ENCODE peak calls at places on chromosome 12, in five cellular contexts. I is AG04450, V is astrocyte of the spinal cord, M is HCT116, F is colonic mucosa. Z is an unnamed sample.

GRCh38 chr12:55728185-55728931 is 451 bp downstream of the CD63 start:
- DNase-seq in I (no peak), V (peak), M (no peak), F (peak), Z (no peak)

GRCh38 chr12:56129210-56129691 is 1.2 kb downstream of the ESYT1 start:
- DNase-seq in I (no peak), V (peak), M (no peak), F (peak), Z (peak)

GRCh38 chr12:64253356-64253755 is 31.3 kb upstream of the KICS2 start:
- DNase-seq in I (no peak), V (no peak), M (no peak), F (no peak), Z (no peak)

GRCh38 chr12:92360543-92360942 is 214.9 kb upstream of the BTG1 start:
- DNase-seq in I (no peak), V (no peak), M (no peak), F (no peak), Z (no peak)

GRCh38 chr12:49017764-49018281 is 753 bp downstream of the PRKAG1 start:
- DNase-seq in I (no peak), V (no peak), M (no peak), F (no peak), Z (peak)

GRCh38 chr12:79083181-79083580 is 218.6 kb downstream of the SYT1 start:
- DNase-seq in I (no peak), V (no peak), M (no peak), F (no peak), Z (peak)

GRCh38 chr12:132309162-132310086 is 20.0 kb downstream of the GALNT9 start:
- DNase-seq in I (no peak), V (no peak), M (no peak), F (no peak), Z (no peak)

GRCh38 chr12:110765144-110765543 is 22.5 kb upstream of the PPP1CC start:
- DNase-seq in I (no peak), V (no peak), M (no peak), F (no peak), Z (no peak)

GRCh38 chr12:49973361-49973830 is 649 bp downstream of the AQP6 start:
- DNase-seq in I (no peak), V (no peak), M (no peak), F (no peak), Z (no peak)

GRCh38 chr12:91183565-91183964 is 948 bp upstream of the DCN start:
- DNase-seq in I (no peak), V (peak), M (no peak), F (no peak), Z (no peak)

GRCh38 chr12:96236221-96236822 is 42.1 kb downstream of the ELK3 start:
- DNase-seq in I (no peak), V (peak), M (no peak), F (no peak), Z (peak)

GRCh38 chr12:93237235-93237915 is 140.3 kb upstream of the NUDT4 start:
- DNase-seq in I (no peak), V (no peak), M (no peak), F (no peak), Z (peak)

GRCh38 chr12:54460317-54460935 is 13.0 kb downstream of the GTSF1 start:
- DNase-seq in I (no peak), V (no peak), M (no peak), F (no peak), Z (no peak)

GRCh38 chr12:41531147-41531829 is 343.2 kb downstream of the PDZRN4 start:
- DNase-seq in I (no peak), V (no peak), M (no peak), F (peak), Z (peak)

GRCh38 chr12:84502907-84503787 is 409.5 kb downstream of the SLC6A15 start:
- DNase-seq in I (peak), V (peak), M (peak), F (peak), Z (peak)

GRCh38 chr12:24795699-24796385 is 153.1 kb downstream of the BCAT1 start:
- DNase-seq in I (no peak), V (no peak), M (no peak), F (no peak), Z (no peak)
- H3K4me3 ChIP-seq in I (no peak), V (no peak), M (no peak), F (peak), Z (no peak)

GRCh38 chr12:113214938-113215400 is 6.3 kb upstream of the TPCN1 start:
- DNase-seq in I (peak), V (peak), M (peak), F (no peak), Z (peak)
- TF ChIP-seq CTCF in I (no peak), V (no peak), M (no peak), F (no peak), Z (no peak)

GRCh38 chr12:114671321-114671663 is 12.7 kb downstream of the TBX3 start:
- DNase-seq in I (no peak), V (peak), M (no peak), F (no peak), Z (no peak)

GRCh38 chr12:114673169-114673833 is 10.7 kb downstream of the TBX3 start:
- DNase-seq in I (peak), V (peak), M (no peak), F (no peak), Z (peak)

GRCh38 chr12:114674201-114675047 is 9.6 kb downstream of the TBX3 start:
- DNase-seq in I (no peak), V (peak), M (no peak), F (no peak), Z (no peak)

GRCh38 chr12:114671664-114672476 is 12.1 kb downstream of the TBX3 start:
- DNase-seq in I (no peak), V (peak), M (no peak), F (no peak), Z (no peak)

GRCh38 chr12:114672817-114673168 is 11.2 kb downstream of the TBX3 start:
- DNase-seq in I (no peak), V (no peak), M (no peak), F (no peak), Z (no peak)
- H3K4me3 ChIP-seq in I (peak), V (peak), M (no peak), F (no peak), Z (no peak)

DNA sequence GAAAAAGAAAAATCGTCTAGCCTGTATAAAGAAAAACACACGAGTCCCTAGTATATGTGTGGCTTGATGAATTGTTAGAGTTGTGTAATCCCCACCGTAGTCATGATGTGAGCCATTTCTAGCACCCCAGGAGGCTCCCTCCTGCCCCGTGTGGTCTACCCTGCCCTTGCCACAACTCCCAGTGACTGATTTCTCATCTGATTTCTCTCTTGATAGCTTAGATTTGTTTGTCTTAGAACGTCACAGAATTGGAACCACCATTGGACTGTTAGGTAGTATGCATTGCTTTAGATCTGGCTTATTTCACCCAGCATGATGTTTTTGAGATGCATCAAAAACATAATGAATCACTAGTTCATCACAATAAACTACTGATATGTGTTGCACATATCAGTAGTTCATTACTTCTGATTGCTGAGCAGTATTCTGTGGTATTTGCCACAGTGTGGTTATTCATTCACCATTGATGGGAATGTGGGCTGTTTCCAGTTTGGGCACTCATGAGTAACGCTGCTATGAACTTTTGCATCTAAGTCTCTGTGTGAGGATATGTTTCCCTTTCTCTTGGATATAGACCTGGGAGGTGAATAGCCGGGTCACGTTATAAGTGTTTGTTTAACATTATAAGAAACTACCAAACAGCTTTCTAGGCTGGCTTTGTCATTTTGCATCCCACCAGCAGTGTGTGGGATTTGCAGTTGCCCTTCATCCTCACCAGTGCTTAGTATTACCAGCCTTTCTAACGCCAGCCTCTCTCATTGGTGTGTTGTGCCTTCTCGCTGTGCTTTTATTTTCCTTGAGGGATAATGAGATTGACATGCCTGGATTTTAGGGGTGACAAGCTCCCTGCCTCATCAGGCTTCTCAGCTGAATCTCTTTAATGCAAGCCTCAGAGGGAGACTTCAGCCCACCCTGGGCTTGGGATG is 31.9 kb upstream of the NCOR2 start:
- DNase-seq in I (no peak), V (peak), M (no peak), F (no peak), Z (peak)
- TF ChIP-seq CTCF in I (peak), V (peak), M (peak), F (no peak), Z (peak)

GRCh38 chr12:13171921-13172859 is 24.3 kb upstream of the EMP1 start:
- DNase-seq in I (no peak), V (no peak), M (no peak), F (peak), Z (peak)
- H3K4me3 ChIP-seq in I (no peak), V (no peak), M (peak), F (no peak), Z (peak)